ENCODE peak calls at places on chromosomes 6 and 20, in five cellular contexts. Q is PC-3, Z is OCI-LY7, L is Panc1, Y is IMR-90. B is an unnamed sample.

GRCh38 chr6:108359901-108360882 is 65.3 kb downstream of the AFG1L start:
- DNase-seq in Q (no peak), L (no peak), Y (peak; percentile 47), Z (peak; percentile 10), B (no peak)

GRCh38 chr20:9996944-9997343 is 37.8 kb upstream of the ANKEF1 start:
- DNase-seq in L (no peak), Z (no peak), Q (peak; percentile 28), Y (peak; percentile 25), B (no peak)

GRCh38 chr20:2089447-2089846 is 12.2 kb upstream of the STK35 start:
- DNase-seq in Q (no peak), Y (no peak), L (no peak), Z (no peak), B (no peak)

GRCh38 chr6:72976389-72976900 is 248.9 kb downstream of the KHDC1L start:
- DNase-seq in Z (no peak), L (no peak), Y (no peak), Q (no peak), B (no peak)

GRCh38 chr6:32772656-32773055 is 9.3 kb upstream of the HLA-DQB2 start:
- DNase-seq in Y (no peak), Q (no peak), Z (no peak), L (no peak), B (no peak)

GRCh38 chr6:79872986-79873385 is 74.4 kb downstream of the ELOVL4 start:
- DNase-seq in Y (peak; percentile 64), Z (no peak), Q (peak; percentile 53), L (no peak), B (no peak)

GRCh38 chr6:131924881-131925474 is 26.2 kb downstream of the CCN2 start:
- DNase-seq in Z (peak; percentile 68), Q (peak; percentile 63), Y (peak; percentile 66), L (no peak), B (no peak)

GRCh38 chr6:47207261-47207660 is 102.4 kb downstream of the TNFRSF21 start:
- DNase-seq in L (no peak), Q (no peak), Y (no peak), Z (no peak), B (no peak)

DNA sequence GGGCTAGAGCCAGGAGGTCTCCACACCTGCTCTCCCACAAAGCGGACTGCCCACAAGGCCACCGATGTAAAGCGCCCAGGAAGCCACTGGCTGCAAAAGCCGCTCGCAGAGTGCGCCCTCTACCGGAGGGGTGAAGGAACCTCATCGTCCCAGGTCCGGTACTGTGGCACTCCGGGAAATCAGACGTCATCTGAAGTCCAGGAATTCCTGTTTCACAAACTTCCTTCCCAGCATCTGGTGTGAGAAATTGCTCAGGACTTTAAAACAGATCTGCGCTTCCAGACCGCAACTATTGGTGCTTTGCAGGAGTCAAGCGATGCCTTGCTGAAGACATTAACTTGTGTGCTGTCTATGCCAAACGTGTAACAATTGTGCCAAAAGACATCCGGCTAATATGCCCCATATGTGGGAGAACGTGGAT is 115.1 kb upstream of the ARID1B start:
- DNase-seq in Z (peak; percentile 37), L (peak; percentile 25), Q (peak; percentile 84), Y (no peak), B (peak; percentile 78)
- TF ChIP-seq CTCF in Z (peak; percentile 84), L (peak; percentile 95), Q (peak; percentile 87), Y (no peak), B (peak; percentile 95)

DNA sequence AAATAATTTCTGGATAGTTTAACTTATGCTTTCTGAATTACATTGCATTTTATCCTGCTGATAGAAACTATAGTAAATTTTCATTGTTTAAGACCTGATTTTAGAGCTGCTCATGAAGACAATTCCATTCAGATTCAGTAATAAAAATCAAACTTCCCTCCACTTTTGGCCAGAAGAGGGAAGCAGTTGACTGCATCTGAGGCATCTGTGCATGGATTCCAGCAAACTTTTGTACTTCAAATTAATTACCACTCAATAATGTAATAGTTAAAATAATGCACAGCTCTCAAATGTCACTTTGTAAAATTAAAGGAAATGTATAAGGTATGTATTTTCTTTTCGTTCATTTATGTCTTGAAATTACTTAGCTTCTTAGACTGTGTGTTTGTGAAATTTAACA is 64.2 kb upstream of the SLC35B3 start:
- DNase-seq in Y (no peak), L (no peak), Z (peak; percentile 3), Q (peak; percentile 51), B (no peak)
- TF ChIP-seq CTCF in Y (peak; percentile 14), L (peak; percentile 57), Z (peak; percentile 55), Q (peak; percentile 70), B (peak; percentile 78)

DNA sequence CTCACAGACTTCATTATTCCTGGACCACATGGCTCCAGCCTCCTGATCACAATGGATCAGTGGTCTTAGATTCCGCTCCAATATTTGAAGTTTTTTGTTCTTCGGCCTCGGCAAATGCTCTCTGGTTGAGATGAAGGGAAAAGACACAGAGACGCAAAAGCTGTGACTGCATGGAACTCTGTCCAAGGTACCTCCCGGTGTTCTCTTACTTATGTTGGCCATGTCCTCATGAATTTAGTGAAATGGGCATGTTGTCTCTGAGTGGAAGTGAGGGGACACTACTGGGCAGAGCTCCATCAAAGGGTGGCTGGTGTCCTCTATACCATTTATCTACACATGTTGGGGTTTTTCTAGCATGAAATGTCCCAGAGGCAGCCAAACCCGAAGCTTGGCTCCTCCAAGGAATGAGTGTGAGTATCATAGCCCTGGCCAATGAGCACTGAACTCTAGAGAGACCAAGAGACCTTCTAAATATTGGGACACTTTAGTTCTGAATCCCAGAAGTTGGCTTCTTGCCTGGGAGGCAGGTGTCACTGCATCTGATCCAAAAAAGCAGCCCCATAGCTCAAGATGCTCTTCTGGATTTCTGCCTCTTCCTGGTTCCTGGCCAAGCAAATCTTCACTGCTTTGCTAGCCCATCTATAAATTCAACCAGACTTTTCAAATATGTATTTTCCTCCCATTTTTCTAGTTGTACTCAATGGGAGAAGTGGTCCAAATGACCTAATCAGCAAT is 34.1 kb downstream of the HLA-G start:
- DNase-seq in Q (no peak), Y (no peak), L (no peak), Z (no peak), B (no peak)
- TF ChIP-seq CTCF in Q (no peak), Y (no peak), L (no peak), Z (no peak), B (no peak)

DNA sequence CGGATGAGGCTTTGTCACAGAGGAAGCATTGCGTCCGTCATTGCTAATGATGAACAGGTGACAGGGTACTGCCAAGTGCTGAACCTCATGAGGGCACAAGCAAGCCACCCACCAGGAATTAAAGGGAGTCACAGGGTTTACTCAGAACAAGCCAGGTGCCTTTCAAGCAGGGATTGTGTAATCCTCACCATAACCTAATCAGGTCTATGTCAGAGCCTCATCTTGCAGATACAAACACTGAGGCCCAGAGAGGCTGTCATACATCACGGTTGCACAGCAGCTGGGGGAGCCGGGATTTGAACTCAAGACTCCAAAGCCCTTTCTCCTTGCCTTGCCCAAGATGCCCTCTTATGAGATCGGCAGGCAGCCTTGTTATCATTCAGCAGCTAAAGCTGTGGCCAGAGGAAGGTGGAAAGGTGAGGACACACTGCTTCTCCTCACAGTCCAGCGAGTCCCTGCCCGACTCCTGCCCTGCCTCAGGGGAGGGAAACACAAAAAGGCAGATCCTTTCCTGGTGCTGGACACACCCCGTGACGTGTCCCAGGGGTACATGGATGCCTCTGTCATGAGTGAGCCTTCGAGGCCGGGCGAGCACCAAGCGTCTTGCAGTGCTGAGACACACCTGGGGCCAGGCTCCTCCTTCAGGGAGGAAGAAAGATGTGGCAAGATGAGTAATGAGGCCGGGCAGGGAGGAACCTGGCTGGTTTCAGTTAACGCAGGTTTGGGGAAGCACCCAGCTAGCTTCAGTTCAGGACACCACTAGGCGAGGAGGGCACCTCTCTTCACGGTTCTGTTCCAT is 214.9 kb downstream of the LY86 start:
- DNase-seq in Q (peak; percentile 97), L (no peak), Y (no peak), Z (peak; percentile 23), B (no peak)
- TF ChIP-seq CTCF in Q (no peak), L (no peak), Y (no peak), Z (no peak), B (no peak)

B was measured in type B pancreatic cell.